ENCODE peak calls at places on chromosomes 5 and 9, in four cellular contexts. C is GM23248, B is NT2/D1, T is SJCRH30. H is an unnamed sample.
A peak's percentile ranks its signal among the peaks of the same experiment; 100 is the strongest.

GRCh38 chr5:15734058-15734457 is 234.1 kb downstream of the FBXL7 start:
- DNase-seq in C (no peak), B (no peak), T (no peak), H (no peak)

GRCh38 chr9:136667940-136668760 is 5.4 kb downstream of the EGFL7 start:
- DNase-seq in C (no peak), B (no peak), T (peak; percentile 47), H (no peak)

GRCh38 chr9:111527347-111527746 is 2.4 kb downstream of the ZNF483 start:
- DNase-seq in C (peak; percentile 47), B (no peak), T (no peak), H (no peak)

GRCh38 chr5:150905312-150905683 is 518 bp upstream of the ZNF300 start:
- DNase-seq in C (no peak), B (no peak), T (no peak), H (no peak)

GRCh38 chr5:154743812-154744211 is 11.4 kb upstream of the LARP1 start:
- DNase-seq in C (no peak), B (no peak), T (no peak), H (peak; percentile 43)

GRCh38 chr5:10507575-10508024 is 56.3 kb upstream of the ANKRD33B start:
- DNase-seq in C (peak; percentile 27), B (no peak), T (no peak), H (no peak)

GRCh38 chr9:135878528-135879236 is 28.7 kb downstream of the CAMSAP1 start:
- DNase-seq in C (no peak), B (no peak), T (no peak), H (no peak)

GRCh38 chr5:73960426-73960825 is 334.4 kb downstream of the ARHGEF28 start:
- DNase-seq in C (no peak), B (no peak), T (no peak), H (no peak)

GRCh38 chr5:180495991-180496741 is 2.0 kb downstream of the CNOT6 start:
- DNase-seq in C (no peak), B (no peak), T (no peak), H (no peak)

GRCh38 chr5:142618125-142618524 is 67.8 kb downstream of the FGF1 start:
- DNase-seq in C (peak; percentile 87), B (no peak), T (peak; percentile 12), H (no peak)

GRCh38 chr5:160278356-160278755 is 34.0 kb downstream of the CCNJL start:
- DNase-seq in C (no peak), B (no peak), T (no peak), H (peak; percentile 29)

GRCh38 chr9:21611896-21612295 is 129.8 kb upstream of the IFNE start:
- DNase-seq in C (peak; percentile 32), B (no peak), T (no peak), H (no peak)

GRCh38 chr5:131330031-131330430 is 66.2 kb downstream of the CDC42SE2 start:
- DNase-seq in C (no peak), B (no peak), T (no peak), H (no peak)

GRCh38 chr5:125481506-125482455 is 735.3 kb upstream of the ZNF608 start:
- DNase-seq in C (no peak), B (no peak), T (no peak), H (peak; percentile 52)

GRCh38 chr5:89703799-89704198 is 705.8 kb downstream of the CETN3 start:
- DNase-seq in C (no peak), B (peak; percentile 72), T (peak; percentile 11), H (no peak)

GRCh38 chr5:107092695-107093094 is 578.0 kb downstream of the EFNA5 start:
- DNase-seq in C (no peak), B (no peak), T (no peak), H (no peak)

GRCh38 chr5:158816306-158816705 is 283.4 kb downstream of the EBF1 start:
- DNase-seq in C (no peak), B (no peak), T (no peak), H (no peak)
- H3K4me1 ChIP-seq in C (peaks cover 35% of the 10 kb centered on the region), B (no peaks in the 10 kb centered on the region), T (no peaks in the 10 kb centered on the region), H (peaks cover 14% of the 10 kb centered on the region)

GRCh38 chr5:850511-851006 is at the start of gene ZDHHC11:
- DNase-seq in C (no peak), B (no peak), T (no peak), H (peak; percentile 94)
- H3K4me3 ChIP-seq in C (no peak within 1 kb of the TSS), B (no peak within 1 kb of the TSS), T (no peak within 1 kb of the TSS), H (peak within 1 kb of the TSS; percentile 53)

DNA sequence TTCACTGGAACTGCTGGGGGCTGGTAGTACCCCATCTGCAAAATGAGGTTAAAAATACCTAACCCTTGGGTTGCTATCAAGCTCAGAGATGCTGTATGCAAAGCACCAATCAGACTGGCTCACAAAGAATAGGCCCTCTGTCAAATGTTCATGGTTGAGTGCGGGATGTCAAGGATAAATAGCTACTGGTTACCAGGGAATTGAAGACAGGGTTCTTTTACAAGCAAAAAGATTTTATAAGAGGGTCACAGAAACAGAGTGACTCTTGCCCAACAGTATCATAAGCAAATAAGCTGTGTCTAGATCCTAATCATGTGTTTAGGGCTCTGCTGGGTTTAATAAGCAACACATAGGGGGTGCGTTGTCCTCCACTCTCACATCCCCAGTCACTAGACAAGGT is 11.9 kb downstream of the SYK start:
- DNase-seq in C (no peak), B (no peak), T (no peak), H (no peak)
- H3K4me1 ChIP-seq in C (no peaks in the 10 kb centered on the region), B (peaks cover 3% of the 10 kb centered on the region), T (no peaks in the 10 kb centered on the region), H (no peaks in the 10 kb centered on the region)

GRCh38 chr5:122836947-122837346 is 8.5 kb upstream of the SNX24 start:
- DNase-seq in C (no peak), B (no peak), T (no peak), H (no peak)
- H3K4me3 ChIP-seq in C (no peak overlapping the region), B (no peak overlapping the region), T (no peak overlapping the region), H (no peak overlapping the region)

DNA sequence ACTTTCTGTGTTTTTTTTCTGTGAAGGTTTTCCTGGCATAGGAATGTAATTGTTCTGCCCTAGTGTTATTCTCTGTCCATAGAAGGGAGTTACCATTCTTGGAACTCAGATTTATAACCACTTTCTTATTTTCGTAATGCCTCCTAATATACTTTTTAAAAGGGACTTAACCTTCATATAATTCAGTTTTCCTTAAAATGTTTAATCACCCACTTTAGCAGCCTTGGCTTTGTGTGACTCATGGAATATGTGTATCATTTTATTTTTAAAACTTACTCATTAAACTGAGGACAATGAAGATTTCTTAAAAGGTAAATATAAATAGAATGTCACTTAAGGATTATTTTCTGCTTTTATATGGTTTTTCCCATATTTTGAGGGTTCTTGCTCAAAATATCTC is 50.0 kb downstream of the RAI14 start:
- DNase-seq in C (peak; percentile 63), B (no peak), T (no peak), H (no peak)
- H3K4me1 ChIP-seq in C (peaks cover 51% of the 10 kb centered on the region), B (peaks cover 1% of the 10 kb centered on the region), T (peaks cover 13% of the 10 kb centered on the region), H (no peaks in the 10 kb centered on the region)

H was measured in BE2C.